ENCODE peak calls at places on chromosomes 7 and 10, in five cellular contexts. Z is Calu3; Y is dorsolateral prefrontal cortex; H is fibroblast of mammary gland; K is activated T-cell treated with anti-CD3 and anti-CD28 coated beads, Interleukin-2, amount 50 U/mL, for 24 hours. P is an unnamed sample.

GRCh38 chr10:86659721-86660438 is 5.5 kb downstream of the OPN4 start:
- DNase-seq in K (no peak), Y (peak), H (no peak), Z (no peak), P (no peak)

GRCh38 chr7:11625669-11626068 is 206.3 kb downstream of the THSD7A start:
- DNase-seq in K (no peak), Y (no peak), Z (peak), H (peak), P (no peak)

GRCh38 chr7:111741811-111742240 is 179.5 kb upstream of the IMMP2L start:
- DNase-seq in K (no peak), H (peak), Y (no peak), Z (peak), P (peak)

GRCh38 chr7:149460493-149461330 is at the start of gene ZNF777:
- DNase-seq in K (peak), H (peak), Z (peak), Y (peak), P (peak)

GRCh38 chr7:147535619-147536200 is 1054.9 kb upstream of the C7orf33 start:
- DNase-seq in Y (no peak), K (no peak), H (peak), Z (no peak), P (no peak)

GRCh38 chr10:68052463-68052862 is 22.6 kb downstream of the HERC4 start:
- DNase-seq in Y (no peak), H (no peak), K (no peak), Z (no peak), P (no peak)

GRCh38 chr7:157674027-157674714 is 337.4 kb downstream of the DNAJB6 start:
- DNase-seq in Y (peak), K (no peak), H (no peak), Z (no peak), P (no peak)

GRCh38 chr10:104267721-104268690 is 978 bp upstream of the GSTO2 start:
- DNase-seq in H (peak), Y (no peak), K (peak), Z (no peak), P (peak)

GRCh38 chr7:140196361-140197217 is 19.8 kb upstream of the KDM7A start:
- DNase-seq in K (no peak), Z (no peak), H (peak), Y (no peak), P (no peak)

GRCh38 chr10:75599875-75600648 is 168.6 kb downstream of the LRMDA start:
- DNase-seq in Z (no peak), H (no peak), K (no peak), Y (no peak), P (no peak)

GRCh38 chr7:27277628-27278027 is 35.0 kb downstream of the EVX1 start:
- DNase-seq in Z (peak), K (no peak), H (peak), Y (no peak), P (peak)